ENCODE peak calls at places on chromosomes 16 and 17, in seven cellular contexts. T is NCI-H748 treated with DMSO at 0.1 percent for 48 hours; F is midbrain; Q is central memory CD4-positive, alpha-beta T cell; O is cardiac fibroblast; P is HCEC 1CT; H is T-helper 1 cell. I is an unnamed sample.

GRCh38 chr17:78397681-78398101 is 19.2 kb downstream of the PGS1 start:
- DNase-seq in O (peak), F (no peak), T (no peak), Q (no peak), P (no peak), H (no peak), I (peak)

GRCh38 chr16:12723681-12724080 is 80.0 kb downstream of the CPPED1 start:
- DNase-seq in H (no peak), T (no peak), P (no peak), O (no peak), Q (no peak), F (no peak), I (peak)

GRCh38 chr16:48165961-48166578 is 10.3 kb upstream of the ABCC12 start:
- DNase-seq in T (no peak), P (no peak), O (peak), F (no peak), Q (no peak), H (no peak), I (peak)

GRCh38 chr17:66507103-66507923 is 204.9 kb downstream of the PRKCA start:
- DNase-seq in F (peak), T (no peak), O (peak), P (peak), H (no peak), Q (no peak), I (no peak)

GRCh38 chr17:13600475-13601316 is 1.0 kb downstream of the HS3ST3A1 start:
- DNase-seq in T (no peak), P (peak), F (no peak), Q (no peak), O (peak), H (no peak), I (peak)

GRCh38 chr16:48971571-48972071 is 310.0 kb downstream of the CBLN1 start:
- DNase-seq in T (no peak), F (no peak), Q (no peak), P (peak), O (no peak), H (no peak), I (no peak)

GRCh38 chr16:2808181-2808580 is 8.9 kb upstream of the PRSS21 start:
- DNase-seq in O (no peak), T (no peak), Q (no peak), H (no peak), F (no peak), P (no peak), I (no peak)

GRCh38 chr17:73189417-73190099 is 3.3 kb upstream of the COG1 start:
- DNase-seq in F (peak), P (peak), H (no peak), Q (no peak), O (peak), T (peak), I (peak)

GRCh38 chr17:1939979-1940809 is 84.9 kb downstream of the RTN4RL1 start:
- DNase-seq in H (no peak), T (no peak), P (no peak), Q (no peak), F (no peak), O (no peak), I (peak)

GRCh38 chr16:56860226-56861020 is 4.6 kb upstream of the SLC12A3 start:
- DNase-seq in T (no peak), Q (peak), P (no peak), H (no peak), O (no peak), F (no peak), I (peak)

GRCh38 chr17:76147211-76148014 is 6.4 kb upstream of the FOXJ1 start:
- DNase-seq in O (peak), P (peak), F (peak), T (peak), H (no peak), Q (no peak), I (no peak)